ENCODE peak calls at places on chromosome 1, in seven cellular contexts. T is pancreas; F is A549; L is neuronal stem cell; V is transverse colon; P is Peyer's patch; N is CD8-positive, alpha-beta T cell. H is an unnamed sample.

GRCh38 chr1:42420911-42421585 is 34.8 kb downstream of the ZMYND12 start:
- DNase-seq in T (peak; percentile 72), F (no peak), L (no peak), V (peak; percentile 58), P (no peak), N (no peak), H (no peak)

GRCh38 chr1:60311838-60312237 is 238.3 kb upstream of the C1orf87 start:
- DNase-seq in T (no peak), F (no peak), L (no peak), V (no peak), P (no peak), N (no peak), H (no peak)

GRCh38 chr1:226128487-226129075 is 58.0 kb downstream of the ACBD3 start:
- DNase-seq in T (no peak), F (no peak), L (no peak), V (no peak), P (peak; percentile 41), N (no peak), H (no peak)

GRCh38 chr1:166170075-166170474 is 3.3 kb upstream of the FAM78B start:
- DNase-seq in T (no peak), F (no peak), L (no peak), V (no peak), P (no peak), N (no peak), H (no peak)

GRCh38 chr1:26221094-26221493 is 12.9 kb upstream of the CEP85 start:
- DNase-seq in T (no peak), F (no peak), L (no peak), V (no peak), P (peak; percentile 8), N (no peak), H (no peak)

GRCh38 chr1:41174170-41174569 is 67.9 kb downstream of the SCMH1 start:
- DNase-seq in T (no peak), F (no peak), L (no peak), V (no peak), P (no peak), N (no peak), H (no peak)

GRCh38 chr1:91611498-91611917 is 110.9 kb downstream of the CDC7 start:
- DNase-seq in T (no peak), F (peak; percentile 40), L (peak; percentile 46), V (peak; percentile 14), P (no peak), N (no peak), H (no peak)

GRCh38 chr1:54254055-54254454 is 54.1 kb downstream of the MRPL37 start:
- DNase-seq in T (no peak), F (no peak), L (no peak), V (peak; percentile 55), P (peak; percentile 60), N (no peak), H (no peak)

GRCh38 chr1:100708476-100709062 is 11.0 kb upstream of the VCAM1 start:
- DNase-seq in T (no peak), F (no peak), L (no peak), V (no peak), P (no peak), N (no peak), H (no peak)

GRCh38 chr1:37517569-37517968 is 3.0 kb upstream of the MEAF6 start:
- DNase-seq in T (no peak), F (no peak), L (no peak), V (no peak), P (no peak), N (no peak), H (no peak)

GRCh38 chr1:17692645-17693044 is 62.5 kb upstream of the ACTL8 start:
- DNase-seq in T (no peak), F (no peak), L (no peak), V (no peak), P (no peak), N (no peak), H (no peak)

GRCh38 chr1:165501351-165501974 is 42.3 kb upstream of the LRRC52 start:
- DNase-seq in T (no peak), F (no peak), L (no peak), V (no peak), P (no peak), N (no peak), H (no peak)

GRCh38 chr1:17419626-17420328 is 19.7 kb downstream of the RCC2 start:
- DNase-seq in T (no peak), F (peak; percentile 67), L (peak; percentile 51), V (peak; percentile 73), P (peak; percentile 82), N (peak; percentile 78), H (peak; percentile 34)

GRCh38 chr1:41340655-41341364 is 20.4 kb upstream of the FOXO6 start:
- DNase-seq in T (no peak), F (no peak), L (no peak), V (no peak), P (no peak), N (no peak), H (no peak)

GRCh38 chr1:119718969-119719368 is 7.2 kb downstream of the PHGDH start:
- DNase-seq in T (no peak), F (no peak), L (no peak), V (no peak), P (no peak), N (no peak), H (no peak)

GRCh38 chr1:212326541-212326940 is 41.3 kb downstream of the PPP2R5A start:
- DNase-seq in T (no peak), F (no peak), L (no peak), V (no peak), P (no peak), N (no peak), H (no peak)

GRCh38 chr1:36436820-36437219 is 13.4 kb downstream of the OSCP1 start:
- DNase-seq in T (no peak), F (no peak), L (no peak), V (no peak), P (no peak), N (no peak), H (no peak)

GRCh38 chr1:8162168-8162567 is 136.1 kb upstream of the ERRFI1 start:
- DNase-seq in T (no peak), F (no peak), L (no peak), V (no peak), P (peak; percentile 46), N (no peak), H (no peak)

GRCh38 chr1:8158995-8159394 is 132.9 kb upstream of the ERRFI1 start:
- DNase-seq in T (no peak), F (no peak), L (no peak), V (no peak), P (no peak), N (no peak), H (no peak)

GRCh38 chr1:8163039-8163438 is 136.9 kb upstream of the ERRFI1 start:
- DNase-seq in T (no peak), F (no peak), L (no peak), V (no peak), P (peak; percentile 19), N (no peak), H (no peak)

GRCh38 chr1:8159470-8160024 is 133.4 kb upstream of the ERRFI1 start:
- DNase-seq in T (no peak), F (no peak), L (no peak), V (no peak), P (no peak), N (no peak), H (no peak)

DNA sequence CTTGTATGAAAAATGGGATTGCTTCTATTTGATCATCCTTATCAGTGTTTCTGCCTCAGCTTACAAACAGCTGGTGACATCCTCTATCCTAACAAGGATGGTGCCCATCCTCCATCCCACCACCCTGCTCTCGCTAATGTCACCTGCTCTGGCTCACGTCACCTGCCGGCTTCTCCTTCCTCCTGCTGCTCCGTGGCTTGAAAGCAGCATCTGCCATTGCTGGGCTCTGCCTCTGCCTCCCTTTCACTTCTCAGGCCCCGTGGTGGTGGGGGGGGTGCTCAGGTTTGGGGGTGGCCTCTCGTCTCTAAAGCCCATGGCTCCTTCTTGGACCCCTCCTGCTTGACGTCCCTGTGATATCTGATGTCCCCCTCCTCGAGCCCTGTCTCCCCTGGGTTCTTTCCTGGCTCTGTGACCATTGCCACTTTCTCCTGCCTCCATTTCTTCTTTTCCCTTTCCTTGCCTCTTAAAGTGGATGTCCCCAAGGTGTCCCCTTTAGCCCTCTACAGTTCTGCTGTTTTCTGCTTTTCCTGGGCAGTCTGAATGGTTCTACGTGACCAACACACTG is 135.5 kb upstream of the ERRFI1 start:
- DNase-seq in T (no peak), F (no peak), L (no peak), V (no peak), P (peak; percentile 40), N (no peak), H (no peak)
- H3K4me1 ChIP-seq in T (no peaks in the 10 kb centered on the region), F (peaks cover 17% of the 10 kb centered on the region), L (no peaks in the 10 kb centered on the region), V (no peaks in the 10 kb centered on the region), P (no peaks in the 10 kb centered on the region), N (no peaks in the 10 kb centered on the region), H (no peaks in the 10 kb centered on the region)

DNA sequence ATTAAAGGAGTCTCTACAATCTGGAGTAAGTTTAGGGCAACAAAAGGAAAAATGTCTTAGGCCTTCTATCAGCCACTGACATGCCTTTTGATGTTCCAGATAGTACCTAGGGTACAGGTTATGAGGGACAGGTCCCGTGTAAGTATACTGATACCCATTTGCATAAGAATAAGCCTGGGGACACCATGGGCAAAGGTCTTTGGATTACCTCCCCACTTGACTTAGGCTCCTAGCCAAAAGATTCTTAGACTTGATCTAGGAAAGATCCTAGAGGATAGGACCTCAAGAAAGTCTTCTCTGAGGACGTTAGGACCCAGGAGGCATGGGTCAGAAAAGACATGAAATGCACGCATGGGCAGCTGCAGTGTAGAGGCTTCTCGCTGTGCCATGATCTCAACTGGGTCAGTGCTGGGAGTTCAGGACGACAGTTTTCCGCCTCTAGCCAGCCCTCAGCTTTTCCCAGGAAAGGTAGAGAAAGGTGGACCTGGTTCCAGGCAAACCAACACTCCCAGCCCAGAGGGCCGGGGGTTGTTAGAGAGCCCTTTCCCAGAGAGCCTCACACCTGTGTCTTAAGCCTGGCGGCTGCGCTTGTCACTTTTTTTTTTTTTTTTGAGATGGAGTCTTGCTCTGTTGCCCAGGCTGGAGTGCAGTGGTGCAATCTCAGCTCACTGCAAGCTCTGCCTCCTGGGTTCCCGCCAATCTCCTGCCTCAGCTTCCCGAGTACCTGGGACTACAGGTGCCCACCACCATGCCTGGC is 26.6 kb downstream of the MSTO1 start:
- DNase-seq in T (no peak), F (no peak), L (no peak), V (no peak), P (no peak), N (no peak), H (no peak)
- H3K27ac ChIP-seq in T (no peak overlapping the region), F (no peak overlapping the region), L (no peak overlapping the region), V (no peak overlapping the region), P (no peak overlapping the region), N (no peak overlapping the region), H (no peak overlapping the region)

DNA sequence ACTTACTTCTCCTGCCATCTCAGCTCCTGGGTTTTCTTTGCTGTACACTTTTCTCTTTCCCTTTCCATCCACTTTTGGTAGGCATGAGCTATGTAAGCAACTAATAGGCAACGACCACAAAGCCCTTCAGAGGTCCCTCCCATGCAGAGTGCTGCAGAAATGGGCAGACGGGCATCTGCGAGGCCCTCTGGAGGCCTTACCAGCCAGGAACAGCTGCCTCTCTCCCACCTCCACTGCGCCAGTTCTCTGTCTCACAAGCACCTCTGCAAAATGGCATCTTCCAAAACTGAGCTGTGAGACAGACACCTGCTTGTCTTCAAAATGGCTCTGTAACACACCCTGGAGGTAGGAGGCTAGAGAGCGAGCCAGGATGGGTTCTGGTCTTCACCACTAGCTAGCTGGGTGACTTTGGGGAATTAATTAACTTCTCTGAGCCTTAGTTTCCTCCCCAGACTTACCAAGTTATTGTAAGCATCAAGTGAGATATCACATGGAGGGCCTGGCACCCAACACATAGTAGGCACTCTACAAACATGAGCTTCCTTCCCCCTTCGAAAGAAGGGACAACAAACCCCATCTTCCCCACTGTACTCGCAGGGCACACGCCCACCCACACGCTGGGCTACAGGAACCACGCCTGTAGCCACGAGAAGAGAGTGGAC is 62.0 kb downstream of the BCAR3 start:
- DNase-seq in T (no peak), F (no peak), L (no peak), V (no peak), P (no peak), N (no peak), H (peak; percentile 33)
- H3K4me1 ChIP-seq in T (peaks cover 24% of the 10 kb centered on the region), F (peaks cover 100% of the 10 kb centered on the region), L (peaks cover 23% of the 10 kb centered on the region), V (peaks cover 23% of the 10 kb centered on the region), P (peaks cover 54% of the 10 kb centered on the region), N (peaks cover 3% of the 10 kb centered on the region), H (peaks cover 14% of the 10 kb centered on the region)

GRCh38 chr1:1771096-1771495 is 7.2 kb downstream of the NADK start:
- DNase-seq in T (no peak), F (no peak), L (no peak), V (no peak), P (no peak), N (no peak), H (no peak)
- H3K27ac ChIP-seq in T (no peak overlapping the region), F (no peak overlapping the region), L (no peak overlapping the region), V (no peak overlapping the region), P (no peak overlapping the region), N (no peak overlapping the region), H (no peak overlapping the region)